ENCODE peak calls at places on chromosomes 7 and 10, in four cellular contexts. Y is HepG2, B is GM12878, M is K562. T is an unnamed sample.

GRCh38 chr7:100000239-100000638 is 15.2 kb upstream of the ZKSCAN1 start:
- DNase-seq in B (no peak), Y (no peak), M (no peak), T (no peak)

GRCh38 chr7:47088329-47089067 is 493.4 kb downstream of the TNS3 start:
- DNase-seq in Y (peak; percentile 46), B (no peak), M (peak; percentile 65), T (peak; percentile 70)

GRCh38 chr7:3591944-3592343 is 290.9 kb downstream of the SDK1 start:
- DNase-seq in M (no peak), Y (no peak), B (no peak), T (no peak)

GRCh38 chr7:80135306-80136104 is 874 bp downstream of the GNAI1 start:
- DNase-seq in M (no peak), Y (no peak), B (no peak), T (no peak)

GRCh38 chr10:51718804-51719291 is 19.5 kb upstream of the CSTF2T start:
- DNase-seq in M (no peak), Y (no peak), B (no peak), T (no peak)

GRCh38 chr10:51786684-51787035 is 87.3 kb upstream of the CSTF2T start:
- DNase-seq in Y (no peak), B (no peak), M (no peak), T (no peak)

GRCh38 chr10:109922353-109922975 is 847 bp downstream of the XPNPEP1 start:
- DNase-seq in Y (no peak), B (no peak), M (no peak), T (no peak)

GRCh38 chr10:122034149-122034756 is 45.3 kb downstream of the TACC2 start:
- DNase-seq in M (no peak), Y (no peak), B (no peak), T (no peak)

GRCh38 chr10:60863796-60864195 is 80.2 kb downstream of the RHOBTB1 start:
- DNase-seq in Y (no peak), B (no peak), M (no peak), T (no peak)

GRCh38 chr10:97882142-97883091 is 32.8 kb downstream of the GOLGA7B start:
- DNase-seq in B (no peak), Y (no peak), M (no peak), T (no peak)

GRCh38 chr10:71203716-71204115 is 8.7 kb upstream of the UNC5B start:
- DNase-seq in Y (no peak), M (no peak), B (no peak), T (no peak)

GRCh38 chr10:60883187-60883586 is 60.8 kb downstream of the RHOBTB1 start:
- DNase-seq in M (peak; percentile 41), B (no peak), Y (peak; percentile 43), T (no peak)

GRCh38 chr10:71075759-71076472 is 136.5 kb upstream of the UNC5B start:
- DNase-seq in Y (no peak), M (no peak), B (no peak), T (peak; percentile 9)

GRCh38 chr7:3897430-3898385 is 596.7 kb downstream of the SDK1 start:
- DNase-seq in Y (peak; percentile 29), M (peak; percentile 45), B (no peak), T (peak; percentile 26)

GRCh38 chr7:28738384-28738783 is 219.7 kb downstream of the TRIL start:
- DNase-seq in B (no peak), Y (no peak), M (no peak), T (no peak)

GRCh38 chr7:25862254-25862992 is 289.6 kb upstream of the NFE2L3 start:
- DNase-seq in B (peak; percentile 95), Y (peak; percentile 56), M (peak; percentile 98), T (peak; percentile 100)

GRCh38 chr10:69374242-69374641 is 42.5 kb downstream of the TACR2 start:
- DNase-seq in B (no peak), M (no peak), Y (no peak), T (no peak)

GRCh38 chr7:25359471-25360059 is 131.3 kb upstream of the NPVF start:
- DNase-seq in B (no peak), M (no peak), Y (no peak), T (no peak)

GRCh38 chr7:93890041-93890463 is 501 bp downstream of the TFPI2 start:
- DNase-seq in B (no peak), M (no peak), Y (no peak), T (peak; percentile 68)

GRCh38 chr10:47190802-47191450 is 109.1 kb upstream of the GDF10 start:
- DNase-seq in B (no peak), M (no peak), Y (no peak), T (no peak)

GRCh38 chr7:16583834-16584233 is 57.2 kb downstream of the LRRC72 start:
- DNase-seq in Y (no peak), M (no peak), B (no peak), T (no peak)

GRCh38 chr7:95527033-95527775 is 41.5 kb downstream of the ASB4 start:
- DNase-seq in B (no peak), Y (peak; percentile 58), M (peak; percentile 72), T (peak; percentile 62)

GRCh38 chr10:79936625-79937255 is 12.2 kb downstream of the SFTPD start:
- DNase-seq in Y (no peak), B (no peak), M (no peak), T (no peak)

GRCh38 chr10:62885656-62886461 is 69.7 kb upstream of the EGR2 start:
- DNase-seq in M (no peak), B (no peak), Y (peak; percentile 15), T (no peak)

GRCh38 chr7:45347804-45348203 is 190.2 kb downstream of the RAMP3 start:
- DNase-seq in M (no peak), Y (no peak), B (no peak), T (no peak)

GRCh38 chr7:140581411-140581810 is 59.2 kb downstream of the DENND2A start:
- DNase-seq in B (no peak), M (no peak), Y (no peak), T (no peak)

GRCh38 chr7:90396420-90396819 is 6.8 kb upstream of the CLDN12 start:
- DNase-seq in M (no peak), B (no peak), Y (no peak), T (no peak)

GRCh38 chr10:19302117-19302516 is 253.5 kb downstream of the MALRD1 start:
- DNase-seq in Y (no peak), M (no peak), B (no peak), T (no peak)

GRCh38 chr7:106402898-106403297 is 118.1 kb upstream of the NAMPT start:
- DNase-seq in B (no peak), Y (no peak), M (no peak), T (no peak)

GRCh38 chr7:41779918-41780317 is 77.0 kb upstream of the INHBA start:
- DNase-seq in B (peak; percentile 4), M (no peak), Y (no peak), T (no peak)

GRCh38 chr10:59622320-59622901 is 87.2 kb downstream of the SLC16A9 start:
- DNase-seq in B (no peak), M (peak; percentile 53), Y (peak; percentile 41), T (peak; percentile 54)
- TF ChIP-seq USF2 in B (no peak), M (no peak), Y (no peak), T (no peak)

DNA sequence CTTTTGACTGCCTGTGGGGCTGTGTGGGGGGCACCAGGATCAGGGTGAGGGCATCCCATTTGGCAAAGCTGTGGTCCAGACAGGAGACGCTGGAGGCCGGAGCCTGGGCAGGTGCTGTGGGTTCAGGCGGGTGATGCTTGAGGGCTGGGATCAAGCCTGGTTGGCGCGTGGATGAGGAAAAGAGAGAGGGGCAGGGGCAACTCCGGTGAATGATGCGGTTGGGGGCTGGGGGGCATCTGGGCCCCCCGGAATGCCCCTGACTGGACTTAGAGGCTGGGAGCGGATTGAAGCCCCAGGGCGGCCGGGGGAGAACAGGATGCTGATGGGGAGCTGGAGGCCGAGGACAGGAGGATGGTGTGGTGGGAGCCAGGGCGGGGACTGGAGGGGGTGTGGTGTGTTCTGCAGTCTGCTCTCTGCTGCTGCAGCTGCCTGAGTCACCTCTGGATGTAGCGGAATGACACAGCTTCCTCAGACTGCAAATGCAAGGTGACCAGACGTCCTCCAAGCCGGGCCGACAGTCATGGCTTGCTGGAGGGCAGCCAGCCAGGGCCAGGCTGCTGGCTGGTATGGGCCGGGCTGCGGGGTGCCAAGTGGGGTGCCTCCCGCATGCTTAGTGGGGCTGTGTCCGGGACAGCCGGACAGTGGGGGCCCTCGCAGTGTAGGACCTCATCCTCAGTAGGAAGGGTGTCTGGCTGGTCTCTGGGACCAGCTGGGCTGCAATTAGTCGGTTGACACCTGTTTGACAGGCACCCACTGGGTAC is 3.2 kb downstream of the MAFK start:
- DNase-seq in B (no peak), M (peak; percentile 50), Y (no peak), T (no peak)
- TF ChIP-seq CBFB in B (no peak), M (no peak), Y (no peak), T (no peak)

GRCh38 chr7:27143022-27143949 is at the start of gene HOXA5:
- DNase-seq in M (no peak), B (no peak), Y (peak; percentile 90), T (peak; percentile 89)
- TF ChIP-seq CTCF in M (no peak), B (no peak), Y (peak; percentile 77), T (peak; percentile 88)

GRCh38 chr10:20993387-20994170 is 96.5 kb upstream of the NEBL start:
- DNase-seq in B (no peak), M (peak; percentile 14), Y (no peak), T (no peak)
- TF ChIP-seq USF2 in B (no peak), M (peak; percentile 39), Y (no peak), T (peak; percentile 49)

DNA sequence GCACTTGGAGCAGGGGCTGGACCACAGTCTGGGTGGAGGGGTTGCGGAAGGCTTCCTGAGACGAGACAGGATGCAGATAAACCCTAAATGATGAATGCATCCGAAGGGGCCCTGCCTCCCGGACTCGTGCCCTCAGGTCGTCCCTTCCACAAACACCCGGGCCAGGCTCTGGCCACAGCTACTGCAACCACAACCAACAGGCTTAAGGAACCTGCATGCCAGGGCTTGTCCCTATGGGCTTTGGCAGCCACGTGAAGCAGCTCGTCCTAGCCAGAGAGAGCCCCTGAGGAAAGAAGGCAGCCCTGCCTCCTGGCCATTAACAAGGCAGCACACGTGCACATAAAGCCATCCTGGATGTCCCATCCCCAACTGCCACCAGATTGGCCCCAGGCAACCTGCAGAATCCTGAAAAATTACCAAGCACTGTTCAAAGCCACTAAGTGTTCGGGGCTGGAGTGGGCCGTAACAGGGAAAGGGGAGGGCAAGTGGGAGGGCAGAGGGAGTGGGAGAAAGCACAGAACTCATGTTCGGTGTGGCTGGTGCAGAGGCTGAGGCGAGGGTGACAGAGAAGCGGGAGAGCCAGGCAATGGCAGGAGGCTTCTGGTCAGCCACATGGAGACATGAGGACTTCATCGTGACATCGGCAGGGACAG is 62.7 kb downstream of the MAD1L1 start:
- DNase-seq in M (no peak), B (no peak), Y (no peak), T (no peak)
- TF ChIP-seq CBFB in M (no peak), B (no peak), Y (no peak), T (no peak)

GRCh38 chr10:89327803-89328441 is at the start of gene IFIT3:
- DNase-seq in M (peak; percentile 23), B (peak; percentile 62), Y (peak; percentile 38), T (no peak)
- TF ChIP-seq CTCF in M (peak; percentile 7), B (no peak), Y (no peak), T (no peak)

GRCh38 chr10:32367793-32368453 is 21.0 kb upstream of the EPC1 start:
- DNase-seq in B (no peak), M (peak; percentile 47), Y (peak; percentile 54), T (peak; percentile 58)
- TF ChIP-seq USF2 in B (no peak), M (no peak), Y (no peak), T (no peak)

DNA sequence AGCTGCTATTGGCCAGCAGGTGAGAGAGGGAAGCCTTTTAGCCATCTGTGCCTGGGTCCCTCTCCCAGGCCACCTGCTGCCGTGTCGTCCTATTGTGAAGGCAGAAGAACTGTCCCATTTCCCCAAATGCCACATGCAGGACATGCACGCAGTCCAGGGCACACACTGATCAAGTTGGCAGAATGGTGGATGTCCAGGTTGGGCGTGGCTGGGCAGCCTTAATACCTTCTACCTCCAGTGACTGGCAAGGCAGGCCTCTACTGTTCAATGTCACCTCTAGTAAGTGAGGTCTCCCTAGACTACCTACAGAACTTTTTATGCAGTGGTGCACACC is 37.6 kb downstream of the ALOX5 start:
- DNase-seq in Y (no peak), B (no peak), M (peak; percentile 5), T (no peak)
- TF ChIP-seq CBFB in Y (no peak), B (no peak), M (no peak), T (no peak)